ENCODE peak calls at places on chromosomes 13 and 19, in ten cellular contexts. F, V, K, R, Q, C, D, I, B and A are unnamed samples. For H3K27me3, the result is how much of the 10 kb centered on the place peaks cover.

GRCh38 chr13:104461049-104461448 is 1394.8 kb upstream of the SLC10A2 start:
- DNase-seq in F (no peak), V (no peak), K (no peak), R (no peak), Q (no peak), C (no peak), D (no peak), I (no peak), B (no peak), A (no peak)

GRCh38 chr13:26228080-26228479 is 6.0 kb upstream of the RNF6 start:
- DNase-seq in F (no peak), V (no peak), K (no peak), R (no peak), Q (no peak), C (no peak), D (no peak), I (no peak), B (no peak), A (no peak)

GRCh38 chr19:51333836-51334460 is 8.0 kb downstream of the VSIG10L start:
- DNase-seq in F (no peak), V (no peak), K (no peak), R (no peak), Q (no peak), C (no peak), D (peak), I (no peak), B (no peak), A (no peak)

GRCh38 chr13:75469087-75469486 is 12.9 kb downstream of the TBC1D4 start:
- DNase-seq in F (no peak), V (no peak), K (no peak), R (no peak), Q (no peak), C (no peak), D (no peak), I (no peak), B (no peak), A (no peak)

GRCh38 chr13:30963794-30964193 is 31.3 kb downstream of the TEX26 start:
- DNase-seq in F (peak), V (no peak), K (peak), R (no peak), Q (no peak), C (no peak), D (peak), I (peak), B (no peak), A (no peak)

GRCh38 chr13:42883771-42884170 is 102.4 kb downstream of the FAM216B start:
- DNase-seq in F (peak), V (no peak), K (peak), R (no peak), Q (no peak), C (no peak), D (peak), I (peak), B (peak), A (no peak)

GRCh38 chr19:19274716-19275115 is 1.6 kb upstream of the TM6SF2 start:
- DNase-seq in F (no peak), V (no peak), K (no peak), R (no peak), Q (no peak), C (no peak), D (no peak), I (no peak), B (no peak), A (no peak)

GRCh38 chr19:31548941-31549340 is 199.7 kb upstream of the TSHZ3 start:
- DNase-seq in F (peak), V (no peak), K (peak), R (no peak), Q (no peak), C (peak), D (peak), I (peak), B (no peak), A (peak)

GRCh38 chr13:47594833-47595232 is 406.2 kb downstream of the SUCLA2 start:
- DNase-seq in F (peak), V (no peak), K (peak), R (no peak), Q (no peak), C (no peak), D (no peak), I (peak), B (no peak), A (no peak)

GRCh38 chr19:2663920-2664571 is 38.4 kb downstream of the GNG7 start:
- DNase-seq in F (no peak), V (peak), K (no peak), R (peak), Q (no peak), C (no peak), D (peak), I (no peak), B (no peak), A (peak)

GRCh38 chr19:13206581-13206980 is 56.4 kb downstream of the IER2 start:
- DNase-seq in F (no peak), V (no peak), K (no peak), R (no peak), Q (no peak), C (no peak), D (no peak), I (no peak), B (no peak), A (no peak)

GRCh38 chr19:50465986-50466771 is 10.1 kb upstream of the EMC10 start:
- DNase-seq in F (no peak), V (no peak), K (no peak), R (no peak), Q (no peak), C (no peak), D (no peak), I (no peak), B (no peak), A (no peak)

GRCh38 chr13:79895416-79895815 is 414.5 kb downstream of the NDFIP2 start:
- DNase-seq in F (no peak), V (no peak), K (no peak), R (no peak), Q (no peak), C (no peak), D (no peak), I (no peak), B (no peak), A (no peak)

GRCh38 chr19:42846597-42846996 is 32.9 kb downstream of the PSG1 start:
- DNase-seq in F (no peak), V (no peak), K (peak), R (no peak), Q (no peak), C (no peak), D (no peak), I (peak), B (no peak), A (no peak)

GRCh38 chr13:95641291-95641811 is 3.2 kb downstream of the DZIP1 start:
- DNase-seq in F (no peak), V (no peak), K (no peak), R (no peak), Q (no peak), C (no peak), D (peak), I (peak), B (peak), A (no peak)

GRCh38 chr13:38395505-38395803 is 45.8 kb downstream of the UFM1 start:
- DNase-seq in F (no peak), V (no peak), K (no peak), R (no peak), Q (no peak), C (no peak), D (no peak), I (no peak), B (no peak), A (no peak)

GRCh38 chr19:3801412-3802096 is 15.4 kb upstream of the MATK start:
- DNase-seq in F (no peak), V (no peak), K (peak), R (peak), Q (peak), C (no peak), D (peak), I (no peak), B (no peak), A (peak)

GRCh38 chr13:99916366-99917103 is 55.0 kb downstream of the ZIC5 start:
- DNase-seq in F (peak), V (no peak), K (peak), R (no peak), Q (no peak), C (peak), D (no peak), I (peak), B (peak), A (peak)

GRCh38 chr19:31436121-31436776 is 87.0 kb upstream of the TSHZ3 start:
- DNase-seq in F (no peak), V (no peak), K (no peak), R (no peak), Q (no peak), C (no peak), D (no peak), I (peak), B (no peak), A (no peak)

GRCh38 chr13:110442946-110443632 is 118.4 kb downstream of the RAB20 start:
- DNase-seq in F (peak), V (no peak), K (peak), R (no peak), Q (no peak), C (no peak), D (no peak), I (peak), B (peak), A (no peak)

GRCh38 chr19:40614595-40615411 is 13.6 kb downstream of the LTBP4 start:
- DNase-seq in F (peak), V (peak), K (peak), R (peak), Q (peak), C (peak), D (peak), I (peak), B (peak), A (peak)

GRCh38 chr13:49740870-49741269 is 49.6 kb upstream of the EBPL start:
- DNase-seq in F (no peak), V (no peak), K (no peak), R (no peak), Q (no peak), C (no peak), D (no peak), I (no peak), B (no peak), A (no peak)

GRCh38 chr13:40064723-40065122 is 409.3 kb downstream of the COG6 start:
- DNase-seq in F (peak), V (no peak), K (peak), R (no peak), Q (no peak), C (no peak), D (no peak), I (peak), B (peak), A (no peak)

GRCh38 chr13:98622926-98623325 is 46.0 kb upstream of the STK24 start:
- DNase-seq in F (no peak), V (no peak), K (peak), R (no peak), Q (no peak), C (no peak), D (no peak), I (no peak), B (no peak), A (no peak)

GRCh38 chr19:47719047-47719885 is 6.0 kb downstream of the EHD2 start:
- DNase-seq in F (peak), V (no peak), K (peak), R (peak), Q (peak), C (peak), D (peak), I (peak), B (peak), A (peak)

GRCh38 chr13:76884571-76885202 is 1.5 kb downstream of the KCTD12 start:
- DNase-seq in F (peak), V (no peak), K (no peak), R (no peak), Q (no peak), C (no peak), D (peak), I (peak), B (peak), A (peak)

GRCh38 chr19:9309974-9310446 is 372 bp upstream of the ZNF699 start:
- DNase-seq in F (peak), V (no peak), K (peak), R (peak), Q (no peak), C (no peak), D (peak), I (peak), B (no peak), A (peak)

GRCh38 chr13:102902789-102903347 is 57.0 kb downstream of the ERCC5 start:
- DNase-seq in F (no peak), V (no peak), K (no peak), R (peak), Q (no peak), C (no peak), D (no peak), I (no peak), B (no peak), A (peak)

GRCh38 chr13:106524108-106524507 is 11.4 kb downstream of the EFNB2 start:
- DNase-seq in F (no peak), V (no peak), K (no peak), R (no peak), Q (no peak), C (no peak), D (no peak), I (no peak), B (no peak), A (no peak)

GRCh38 chr19:40392894-40393517 is 3.0 kb upstream of the HIPK4 start:
- DNase-seq in F (no peak), V (no peak), K (no peak), R (no peak), Q (peak), C (no peak), D (no peak), I (no peak), B (no peak), A (no peak)

GRCh38 chr19:3420909-3421619 is 54.7 kb downstream of the NFIC start:
- DNase-seq in F (no peak), V (no peak), K (no peak), R (no peak), Q (no peak), C (no peak), D (no peak), I (no peak), B (no peak), A (no peak)

GRCh38 chr19:46604781-46605355 is 3.7 kb downstream of the CALM3 start:
- DNase-seq in F (no peak), V (no peak), K (no peak), R (no peak), Q (no peak), C (no peak), D (peak), I (no peak), B (no peak), A (no peak)

GRCh38 chr19:34096020-34096915 is 76.0 kb upstream of the LSM14A start:
- DNase-seq in F (peak), V (no peak), K (peak), R (no peak), Q (no peak), C (peak), D (no peak), I (peak), B (peak), A (peak)

GRCh38 chr13:101520672-101521071 is 68.2 kb downstream of the ITGBL1 start:
- DNase-seq in F (peak), V (no peak), K (peak), R (no peak), Q (no peak), C (peak), D (no peak), I (peak), B (peak), A (no peak)

GRCh38 chr19:55504252-55504603 is 16.0 kb downstream of the SSC5D start:
- DNase-seq in F (no peak), V (no peak), K (no peak), R (no peak), Q (no peak), C (no peak), D (no peak), I (no peak), B (no peak), A (no peak)
- H3K4me3 ChIP-seq in F (no peak), V (no peak), K (no peak), R (peak), Q (peak), C (no peak), D (peak), I (no peak), B (no peak), A (peak)

DNA sequence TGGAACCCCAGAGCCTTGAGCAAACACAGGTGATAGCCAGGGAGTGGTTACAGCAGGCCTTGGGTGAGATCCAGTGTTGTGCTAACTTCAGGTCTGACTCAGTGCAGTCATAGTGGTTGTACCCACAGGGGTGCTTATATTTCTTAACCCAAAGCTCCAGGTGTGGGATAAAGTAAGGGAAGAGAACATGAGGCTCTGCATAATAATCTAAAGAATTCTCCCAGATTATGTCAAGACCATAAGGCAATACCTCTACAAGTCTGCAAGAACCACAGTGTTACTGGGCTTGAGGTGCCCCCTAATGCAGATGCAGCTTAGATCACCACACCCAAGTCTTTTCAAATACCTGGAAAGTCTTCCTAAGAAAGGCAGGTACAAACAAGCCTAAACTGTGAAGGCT is 485.4 kb downstream of the RFC3 start:
- DNase-seq in F (no peak), V (no peak), K (no peak), R (no peak), Q (no peak), C (no peak), D (no peak), I (no peak), B (no peak), A (no peak)
- TF ChIP-seq CTCF in F (no peak), V (no peak), K (no peak), R (no peak), Q (no peak), C (no peak), D (no peak), I (no peak), B (no peak), A (no peak)

DNA sequence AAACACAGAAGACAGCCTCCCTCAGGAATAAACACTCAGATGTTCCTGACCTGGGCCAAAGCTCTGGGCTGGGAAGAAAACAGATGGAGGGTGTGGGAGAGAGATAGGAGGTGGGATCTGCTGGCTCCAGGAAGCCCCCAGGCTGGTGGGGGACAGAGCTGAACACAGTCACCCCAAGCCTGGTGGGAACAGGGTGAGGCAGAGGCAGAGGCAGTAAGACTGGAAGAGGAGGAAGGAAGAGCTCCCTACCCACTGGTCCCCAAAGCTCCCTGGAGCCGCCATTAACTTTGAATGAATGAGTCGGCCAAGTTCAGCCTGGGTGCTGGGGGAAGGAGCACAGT is 822 bp upstream of the KCNN1 start:
- DNase-seq in F (no peak), V (no peak), K (no peak), R (no peak), Q (no peak), C (no peak), D (no peak), I (no peak), B (no peak), A (no peak)
- H3K27me3 ChIP-seq in F (under half), V (under half), K (under half), R (under half), Q (under half), C (under half), D (under half), I (half or more), B (under half), A (half or more)

DNA sequence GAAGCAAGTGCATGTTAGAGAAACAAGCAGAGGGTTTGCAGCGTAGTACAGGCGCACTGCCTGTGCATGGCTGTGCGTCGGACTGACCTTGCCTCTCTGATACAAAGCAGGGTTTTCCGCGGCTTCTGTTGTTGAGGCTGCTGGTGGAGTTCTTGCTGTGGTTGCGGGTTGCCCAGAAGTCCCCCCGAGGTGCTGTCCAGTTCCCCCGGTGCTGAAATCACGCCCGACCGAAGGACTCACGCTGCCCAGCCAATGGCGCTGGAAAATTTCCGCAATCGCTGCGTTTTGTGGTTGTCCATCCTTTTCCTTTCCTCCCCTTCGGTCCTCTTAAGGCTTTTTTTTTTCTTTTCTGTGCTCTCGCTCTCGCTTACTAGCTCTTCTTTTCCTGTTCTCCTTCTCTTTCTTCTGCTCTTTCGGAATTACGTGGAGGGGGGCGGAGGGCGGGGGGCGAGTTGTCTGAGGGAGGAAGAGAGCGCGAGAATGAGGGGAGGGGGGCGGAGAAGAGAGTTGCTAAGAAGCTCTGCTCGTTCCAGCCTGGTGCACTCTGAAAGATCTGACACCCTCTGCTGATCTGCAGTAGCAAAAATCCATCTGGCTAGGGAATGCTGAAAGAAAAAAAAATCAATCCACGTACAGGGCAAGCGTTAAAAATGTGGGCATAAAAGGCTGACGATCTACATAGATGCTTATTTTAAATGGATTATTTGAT is at the start of gene SLITRK1:
- DNase-seq in F (peak), V (no peak), K (peak), R (no peak), Q (no peak), C (peak), D (peak), I (peak), B (no peak), A (peak)
- H3K4me3 ChIP-seq in F (no peak), V (no peak), K (peak), R (no peak), Q (no peak), C (peak), D (no peak), I (peak), B (no peak), A (no peak)

GRCh38 chr19:10601999-10602329 is 14.9 kb upstream of the AP1M2 start:
- DNase-seq in F (no peak), V (no peak), K (no peak), R (no peak), Q (no peak), C (no peak), D (no peak), I (no peak), B (no peak), A (no peak)

GRCh38 chr19:10603084-10603872 is 16.2 kb upstream of the AP1M2 start:
- DNase-seq in F (no peak), V (peak), K (no peak), R (peak), Q (peak), C (no peak), D (no peak), I (no peak), B (peak), A (peak)

GRCh38 chr19:10602330-10603083 is 15.4 kb upstream of the AP1M2 start:
- DNase-seq in F (peak), V (peak), K (peak), R (peak), Q (peak), C (no peak), D (peak), I (peak), B (peak), A (peak)

GRCh38 chr19:10604460-10604980 is 17.4 kb upstream of the AP1M2 start:
- DNase-seq in F (no peak), V (peak), K (no peak), R (peak), Q (no peak), C (no peak), D (no peak), I (no peak), B (peak), A (peak)

GRCh38 chr19:10603873-10604459 is 16.9 kb upstream of the AP1M2 start:
- DNase-seq in F (no peak), V (no peak), K (peak), R (no peak), Q (no peak), C (no peak), D (no peak), I (no peak), B (peak), A (no peak)
- TF ChIP-seq CTCF in F (no peak), V (no peak), K (no peak), R (no peak), Q (no peak), C (no peak), D (no peak), I (no peak), B (no peak), A (no peak)